ENCODE peak calls at places on chromosomes 16 and 17, in nine cellular contexts. A is lower leg skin; M is stimulated activated CD8-positive, alpha-beta memory T cell treated with anti-CD3 and anti-CD28 coated beads, Interleukin-12 subunit alpha, Interleukin-12 subunit beta, amount 100 ng/mL, for 1 hour; Y is spleen; S is AG04450; P is anterior cingulate cortex; F is A549; V is RPMI7951; D is head of caudate nucleus. Q is an unnamed sample.

GRCh38 chr17:63932008-63932561 is at the start of gene CD79B:
- DNase-seq in P (no peak), D (no peak), M (no peak), F (no peak), V (no peak), Y (peak), S (no peak), A (no peak), Q (no peak)

GRCh38 chr17:59311051-59311468 is 20.4 kb upstream of the YPEL2 start:
- DNase-seq in V (peak), S (no peak), A (peak), M (no peak), Y (no peak), P (no peak), D (peak), F (peak), Q (no peak)

GRCh38 chr16:57045694-57046381 is 46.5 kb upstream of the CPNE2 start:
- DNase-seq in M (no peak), F (peak), A (peak), V (peak), S (peak), D (peak), P (peak), Y (peak), Q (no peak)

GRCh38 chr16:80563066-80563465 is 22.3 kb downstream of the DYNLRB2 start:
- DNase-seq in M (no peak), Y (no peak), F (no peak), D (no peak), P (no peak), V (no peak), S (no peak), A (no peak), Q (no peak)

GRCh38 chr17:42459983-42460300 is 1.3 kb downstream of the ATP6V0A1 start:
- DNase-seq in D (no peak), P (no peak), F (no peak), Y (no peak), A (no peak), V (peak), S (no peak), M (no peak), Q (no peak)

GRCh38 chr16:1206326-1206725 is 18.7 kb downstream of the TPSG1 start:
- DNase-seq in V (no peak), F (no peak), S (no peak), A (no peak), D (no peak), Y (no peak), P (no peak), M (no peak), Q (no peak)

GRCh38 chr16:47046726-47047602 is 73.5 kb upstream of the DNAJA2 start:
- DNase-seq in A (no peak), F (no peak), M (no peak), P (no peak), V (no peak), D (no peak), Y (no peak), S (no peak), Q (no peak)

GRCh38 chr16:14564881-14565687 is 65.0 kb downstream of the PARN start:
- DNase-seq in M (no peak), S (no peak), P (no peak), V (peak), A (no peak), Y (no peak), F (no peak), D (no peak), Q (peak)

GRCh38 chr17:38464723-38465419 is 36.6 kb downstream of the ARHGAP23 start:
- DNase-seq in D (peak), S (peak), Y (peak), A (peak), V (peak), M (no peak), P (peak), F (peak), Q (peak)

GRCh38 chr16:86576591-86577313 is 1.6 kb upstream of the FOXL1 start:
- DNase-seq in Y (no peak), V (no peak), F (no peak), D (no peak), P (no peak), A (no peak), S (peak), M (no peak), Q (no peak)

GRCh38 chr16:77211880-77212735 is 12.9 kb downstream of the SYCE1L start:
- DNase-seq in Y (peak), M (peak), F (peak), S (no peak), D (no peak), A (no peak), P (no peak), V (peak), Q (no peak)

Q was measured in BJ.